ENCODE peak calls at places on chromosomes 11 and 22, in six cellular contexts. E, M, S, I, P and H are unnamed samples.

GRCh38 chr22:50711446-50712340 is 26.3 kb upstream of the ACR start:
- DNase-seq in E (no peak), M (peak; percentile 52), S (no peak), I (no peak), P (no peak), H (no peak)

GRCh38 chr22:36443198-36443770 is 38.2 kb downstream of the TXN2 start:
- DNase-seq in E (no peak), M (no peak), S (no peak), I (peak; percentile 20), P (no peak), H (no peak)

GRCh38 chr11:69351460-69351859 is 57.5 kb downstream of the MYEOV start:
- DNase-seq in E (peak; percentile 35), M (no peak), S (no peak), I (no peak), P (no peak), H (no peak)

GRCh38 chr11:128931661-128932060 is 11.0 kb downstream of the TP53AIP1 start:
- DNase-seq in E (no peak), M (no peak), S (no peak), I (no peak), P (no peak), H (no peak)

GRCh38 chr11:93570759-93571413 is 27.7 kb upstream of the SMCO4 start:
- DNase-seq in E (peak; percentile 27), M (no peak), S (no peak), I (no peak), P (no peak), H (peak; percentile 15)

GRCh38 chr22:39825661-39826102 is 67.9 kb downstream of the ENTHD1 start:
- DNase-seq in E (no peak), M (no peak), S (no peak), I (no peak), P (no peak), H (no peak)

GRCh38 chr22:40855104-40855959 is 1.1 kb downstream of the ST13 start:
- DNase-seq in E (no peak), M (no peak), S (no peak), I (no peak), P (no peak), H (no peak)

GRCh38 chr22:29030618-29031235 is 30.9 kb downstream of the C22orf31 start:
- DNase-seq in E (peak; percentile 90), M (peak; percentile 94), S (peak; percentile 53), I (no peak), P (no peak), H (peak; percentile 56)